ENCODE peak calls at places on chromosomes 11 and 22, in ten cellular contexts. S is GM20000, H is nephron progenitor cell, U is epithelial cell of esophagus, K is cardiac fibroblast, Y is body of pancreas, V is K562, I is left ventricle myocardium inferior, W is mammary epithelial cell, Z is Calu3. P is an unnamed sample.
A peak's percentile ranks its signal among the peaks of the same experiment; 100 is the strongest.

GRCh38 chr22:46043816-46044717 is 67.1 kb upstream of the WNT7B start:
- DNase-seq in S (no peak), H (no peak), U (peak; percentile 61), K (peak; percentile 31), Y (peak; percentile 70), V (no peak), I (peak; percentile 41), W (peak; percentile 70), Z (no peak), P (no peak)

GRCh38 chr11:2781413-2782274 is 81.8 kb upstream of the KCNQ1OT1 start:
- DNase-seq in S (no peak), H (no peak), U (no peak), K (no peak), Y (peak; percentile 34), V (peak; percentile 49), I (peak; percentile 7), W (no peak), Z (peak; percentile 0), P (no peak)

GRCh38 chr22:23220485-23221350 is 40.4 kb downstream of the BCR start:
- DNase-seq in S (peak; percentile 74), H (no peak), U (peak; percentile 85), K (peak; percentile 87), Y (no peak), V (peak; percentile 60), I (peak; percentile 15), W (peak; percentile 49), Z (peak; percentile 15), P (no peak)

GRCh38 chr11:95092549-95093324 is 3.1 kb downstream of the ENDOD1 start:
- DNase-seq in S (peak; percentile 59), H (no peak), U (peak; percentile 53), K (peak; percentile 67), Y (no peak), V (peak; percentile 35), I (no peak), W (peak; percentile 73), Z (peak; percentile 36), P (no peak)

GRCh38 chr11:119493712-119494111 is 70.7 kb upstream of the THY1 start:
- DNase-seq in S (peak; percentile 40), H (peak; percentile 89), U (peak; percentile 81), K (no peak), Y (peak; percentile 47), V (peak; percentile 43), I (no peak), W (peak; percentile 43), Z (peak; percentile 31), P (no peak)

GRCh38 chr11:126929186-126930085 is 71.1 kb downstream of the KIRREL3 start:
- DNase-seq in S (no peak), H (no peak), U (peak; percentile 1), K (peak; percentile 10), Y (no peak), V (no peak), I (no peak), W (peak; percentile 12), Z (no peak), P (no peak)

GRCh38 chr11:69923641-69924307 is 104.6 kb upstream of the FGF3 start:
- DNase-seq in S (no peak), H (peak; percentile 1), U (no peak), K (no peak), Y (no peak), V (no peak), I (no peak), W (no peak), Z (no peak), P (no peak)

GRCh38 chr11:44755553-44756505 is 29.1 kb downstream of the TSPAN18 start:
- DNase-seq in S (no peak), H (no peak), U (no peak), K (no peak), Y (no peak), V (no peak), I (no peak), W (no peak), Z (no peak), P (no peak)

GRCh38 chr11:11349870-11350325 is 3.2 kb downstream of the CSNK2A3 start:
- DNase-seq in S (no peak), H (no peak), U (peak; percentile 36), K (peak; percentile 93), Y (no peak), V (no peak), I (no peak), W (no peak), Z (no peak), P (no peak)

GRCh38 chr22:43555561-43556515 is 144.0 kb downstream of the MPPED1 start:
- DNase-seq in S (no peak), H (no peak), U (no peak), K (no peak), Y (no peak), V (no peak), I (no peak), W (no peak), Z (no peak), P (no peak)

GRCh38 chr22:43553451-43554258 is 141.8 kb downstream of the MPPED1 start:
- DNase-seq in S (no peak), H (no peak), U (no peak), K (no peak), Y (no peak), V (no peak), I (no peak), W (no peak), Z (no peak), P (no peak)

GRCh38 chr22:43550024-43550620 is 138.3 kb downstream of the MPPED1 start:
- DNase-seq in S (no peak), H (no peak), U (no peak), K (no peak), Y (no peak), V (no peak), I (no peak), W (no peak), Z (no peak), P (no peak)

GRCh38 chr22:43554694-43555365 is 143.0 kb downstream of the MPPED1 start:
- DNase-seq in S (no peak), H (no peak), U (no peak), K (no peak), Y (no peak), V (no peak), I (no peak), W (no peak), Z (no peak), P (no peak)

DNA sequence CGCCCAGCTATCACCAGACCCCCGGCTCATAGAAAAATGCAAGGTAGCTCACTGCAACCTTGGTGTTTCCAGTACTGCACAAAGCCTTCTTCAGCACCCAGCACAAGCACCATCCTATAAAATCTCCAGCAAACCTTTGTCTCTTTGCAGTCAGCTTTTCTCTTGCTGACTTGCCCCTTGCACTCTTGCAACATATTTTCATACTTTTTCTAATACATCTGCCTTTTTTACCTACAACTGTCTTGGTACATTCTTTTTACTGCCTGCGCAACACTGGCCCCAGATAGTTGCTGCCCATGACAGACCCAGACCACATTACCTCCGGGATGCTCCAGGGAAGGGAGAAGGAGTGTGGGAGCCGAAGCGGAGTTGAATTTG is 142.4 kb downstream of the MPPED1 start:
- DNase-seq in S (no peak), H (no peak), U (no peak), K (no peak), Y (no peak), V (no peak), I (no peak), W (no peak), Z (no peak), P (no peak)
- TF ChIP-seq CTCF in S (no peak), H (no peak), U (no peak), K (no peak), Y (no peak), V (no peak), I (no peak), W (no peak), Z (no peak), P (no peak)

GRCh38 chr11:117532568-117532967 is 204.9 kb downstream of the CEP164 start:
- DNase-seq in S (no peak), H (no peak), U (no peak), K (no peak), Y (no peak), V (no peak), I (no peak), W (no peak), Z (no peak), P (no peak)

GRCh38 chr11:117538731-117539130 is 211.1 kb downstream of the CEP164 start:
- DNase-seq in S (no peak), H (peak; percentile 33), U (no peak), K (no peak), Y (no peak), V (no peak), I (no peak), W (no peak), Z (no peak), P (no peak)

GRCh38 chr11:117535201-117535869 is 207.7 kb downstream of the CEP164 start:
- DNase-seq in S (no peak), H (no peak), U (peak; percentile 8), K (no peak), Y (peak; percentile 63), V (no peak), I (peak; percentile 59), W (no peak), Z (peak; percentile 7), P (no peak)

GRCh38 chr11:117538256-117538655 is 210.6 kb downstream of the CEP164 start:
- DNase-seq in S (no peak), H (no peak), U (no peak), K (no peak), Y (no peak), V (no peak), I (no peak), W (no peak), Z (no peak), P (no peak)

GRCh38 chr11:117535870-117536411 is 208.3 kb downstream of the CEP164 start:
- DNase-seq in S (no peak), H (no peak), U (no peak), K (no peak), Y (no peak), V (no peak), I (no peak), W (no peak), Z (no peak), P (no peak)
- TF ChIP-seq CTCF in S (no peak), H (no peak), U (no peak), K (no peak), Y (no peak), V (no peak), I (no peak), W (no peak), Z (no peak), P (no peak)

DNA sequence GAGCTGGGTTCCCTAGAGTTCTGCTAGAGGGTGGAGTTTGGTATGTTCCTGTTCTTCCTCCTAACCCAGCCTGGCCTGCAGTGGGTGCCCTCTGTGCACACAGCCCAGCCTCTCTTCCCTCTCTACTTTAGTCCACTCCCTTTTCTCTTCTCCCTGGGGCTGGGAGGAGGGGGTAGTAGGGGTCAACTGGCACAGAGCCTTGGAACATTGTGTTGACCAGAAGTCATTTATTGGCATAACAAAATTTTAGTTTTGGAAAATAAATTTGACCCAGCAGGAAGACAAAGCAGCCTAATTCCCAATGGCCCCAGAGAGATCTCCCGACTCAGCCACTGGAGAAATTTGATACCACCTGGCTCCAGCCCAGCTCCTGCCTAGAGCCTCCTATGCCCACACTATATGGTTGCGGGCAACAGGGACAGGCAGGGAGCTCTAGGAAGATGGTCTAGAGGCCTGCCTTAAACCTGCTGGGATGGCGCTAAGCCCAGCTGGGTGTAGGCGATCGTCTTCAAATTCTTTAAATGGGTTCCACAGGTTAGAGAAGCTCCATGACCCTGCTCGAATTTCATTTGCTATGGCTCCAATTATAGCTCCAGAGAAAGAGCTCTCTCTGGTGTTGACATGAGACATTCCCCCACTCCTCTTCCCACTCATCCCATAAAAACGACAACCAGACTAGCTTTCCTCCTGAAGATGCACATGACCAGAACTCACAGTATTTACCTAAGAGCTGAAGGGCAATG is 9.9 kb downstream of the PCSK7 start:
- DNase-seq in S (no peak), H (peak; percentile 33), U (peak; percentile 41), K (peak; percentile 94), Y (peak; percentile 79), V (no peak), I (peak; percentile 69), W (peak; percentile 43), Z (no peak), P (no peak)
- TF ChIP-seq CTCF in S (no peak), H (no peak), U (no peak), K (no peak), Y (no peak), V (no peak), I (no peak), W (no peak), Z (no peak), P (no peak)

GRCh38 chr11:36469063-36469462 is 41.0 kb downstream of the TRAF6 start:
- DNase-seq in S (no peak), H (peak; percentile 26), U (no peak), K (no peak), Y (no peak), V (peak; percentile 25), I (no peak), W (no peak), Z (no peak), P (no peak)
- TF ChIP-seq CTCF in S (no peak), H (peak; percentile 14), U (peak; percentile 19), K (peak; percentile 68), Y (no peak), V (peak; percentile 44), I (no peak), W (peak; percentile 26), Z (no peak), P (peak; percentile 13)